ENCODE peak calls at places on chromosomes 4 and X, in six cellular contexts. One of them, this sample, is unnamed.
A peak's percentile ranks its signal among the peaks of the same experiment; 100 is the strongest.

GRCh38 chrX:67780694-67781109 is 236.9 kb downstream of the AR start:
- DNase-seq in cardiac septum: peak; percentile 87
- DNase-seq in AG04450: peak; percentile 88
- DNase-seq in lower lobe of right lung: peak; percentile 74
- DNase-seq in psoas muscle: peak; percentile 86
- DNase-seq in NCI-H1417: no peak
- DNase-seq in this sample: no peak

GRCh38 chr4:12122316-12122715 is 693.6 kb upstream of the HS3ST1 start:
- DNase-seq in cardiac septum: no peak
- DNase-seq in AG04450: no peak
- DNase-seq in lower lobe of right lung: no peak
- DNase-seq in psoas muscle: no peak
- DNase-seq in NCI-H1417: no peak
- DNase-seq in this sample: no peak

GRCh38 chr4:28822163-28822562 is 1898.0 kb upstream of the PCDH7 start:
- DNase-seq in cardiac septum: no peak
- DNase-seq in AG04450: no peak
- DNase-seq in lower lobe of right lung: no peak
- DNase-seq in psoas muscle: no peak
- DNase-seq in NCI-H1417: no peak
- DNase-seq in this sample: no peak

GRCh38 chr4:19583827-19584569 is 667.7 kb upstream of the SLIT2 start:
- DNase-seq in cardiac septum: no peak
- DNase-seq in AG04450: no peak
- DNase-seq in lower lobe of right lung: no peak
- DNase-seq in psoas muscle: no peak
- DNase-seq in NCI-H1417: no peak
- DNase-seq in this sample: no peak

GRCh38 chr4:5776510-5776909 is 65.5 kb downstream of the EVC start:
- DNase-seq in cardiac septum: no peak
- DNase-seq in AG04450: no peak
- DNase-seq in lower lobe of right lung: no peak
- DNase-seq in psoas muscle: no peak
- DNase-seq in NCI-H1417: no peak
- DNase-seq in this sample: no peak

GRCh38 chr4:127403523-127404084 is 229.2 kb upstream of the INTU start:
- DNase-seq in cardiac septum: no peak
- DNase-seq in AG04450: no peak
- DNase-seq in lower lobe of right lung: no peak
- DNase-seq in psoas muscle: no peak
- DNase-seq in NCI-H1417: no peak
- DNase-seq in this sample: no peak

GRCh38 chr4:74618659-74619058 is 173.7 kb downstream of the AREG start:
- DNase-seq in cardiac septum: no peak
- DNase-seq in AG04450: no peak
- DNase-seq in lower lobe of right lung: no peak
- DNase-seq in psoas muscle: no peak
- DNase-seq in NCI-H1417: no peak
- DNase-seq in this sample: no peak

GRCh38 chr4:55385201-55385649 is 10.5 kb upstream of the TMEM165 start:
- DNase-seq in cardiac septum: no peak
- DNase-seq in AG04450: no peak
- DNase-seq in lower lobe of right lung: no peak
- DNase-seq in psoas muscle: no peak
- DNase-seq in NCI-H1417: no peak
- DNase-seq in this sample: no peak